ENCODE peak calls at places on chromosomes 3 and 15, in nine cellular contexts. One of them, this sample, is unnamed.

GRCh38 chr3:137906985-137907649 is 102.8 kb upstream of the CLDN18 start:
- DNase-seq in GM23338: no peak
- DNase-seq in HCT116: no peak
- DNase-seq in neural progenitor cell: no peak
- DNase-seq in fibroblast of the aortic adventitia: no peak
- DNase-seq in transverse colon: no peak
- DNase-seq in stomach: no peak
- DNase-seq in NB4: no peak
- DNase-seq in AG10803: no peak
- DNase-seq in this sample: no peak

GRCh38 chr3:170490828-170491560 is 72.3 kb downstream of the CLDN11 start:
- DNase-seq in GM23338: no peak
- DNase-seq in neural progenitor cell: no peak
- DNase-seq in transverse colon: no peak
- DNase-seq in stomach: no peak
- DNase-seq in fibroblast of the aortic adventitia: no peak
- DNase-seq in NB4: peak
- DNase-seq in HCT116: no peak
- DNase-seq in AG10803: no peak
- DNase-seq in this sample: no peak

GRCh38 chr3:153273767-153274443 is 111.9 kb downstream of the RAP2B start:
- DNase-seq in transverse colon: no peak
- DNase-seq in fibroblast of the aortic adventitia: peak
- DNase-seq in GM23338: no peak
- DNase-seq in NB4: no peak
- DNase-seq in neural progenitor cell: no peak
- DNase-seq in HCT116: no peak
- DNase-seq in stomach: no peak
- DNase-seq in AG10803: peak
- DNase-seq in this sample: no peak

GRCh38 chr3:71066849-71067261 is 516.7 kb downstream of the FOXP1 start:
- DNase-seq in AG10803: peak
- DNase-seq in NB4: peak
- DNase-seq in neural progenitor cell: peak
- DNase-seq in stomach: no peak
- DNase-seq in transverse colon: no peak
- DNase-seq in HCT116: no peak
- DNase-seq in fibroblast of the aortic adventitia: peak
- DNase-seq in GM23338: no peak
- DNase-seq in this sample: no peak

GRCh38 chr3:30511524-30512278 is 94.7 kb upstream of the TGFBR2 start:
- DNase-seq in fibroblast of the aortic adventitia: peak
- DNase-seq in NB4: peak
- DNase-seq in HCT116: no peak
- DNase-seq in transverse colon: no peak
- DNase-seq in GM23338: no peak
- DNase-seq in stomach: no peak
- DNase-seq in neural progenitor cell: no peak
- DNase-seq in AG10803: peak
- DNase-seq in this sample: peak

GRCh38 chr3:124760601-124761000 is 30.3 kb downstream of the UMPS start:
- DNase-seq in neural progenitor cell: no peak
- DNase-seq in NB4: no peak
- DNase-seq in AG10803: peak
- DNase-seq in GM23338: peak
- DNase-seq in stomach: no peak
- DNase-seq in transverse colon: no peak
- DNase-seq in fibroblast of the aortic adventitia: peak
- DNase-seq in HCT116: no peak
- DNase-seq in this sample: no peak

GRCh38 chr15:34754674-34755418 is at the start of gene GJD2:
- DNase-seq in NB4: no peak
- DNase-seq in fibroblast of the aortic adventitia: no peak
- DNase-seq in transverse colon: no peak
- DNase-seq in stomach: no peak
- DNase-seq in GM23338: peak
- DNase-seq in HCT116: no peak
- DNase-seq in neural progenitor cell: peak
- DNase-seq in AG10803: no peak
- DNase-seq in this sample: no peak

GRCh38 chr3:48989796-48990635 is at the start of gene P4HTM:
- DNase-seq in AG10803: peak
- DNase-seq in neural progenitor cell: peak
- DNase-seq in NB4: peak
- DNase-seq in transverse colon: peak
- DNase-seq in GM23338: peak
- DNase-seq in stomach: peak
- DNase-seq in fibroblast of the aortic adventitia: peak
- DNase-seq in HCT116: peak
- DNase-seq in this sample: peak

GRCh38 chr3:101842245-101842934 is 6.9 kb upstream of the NFKBIZ start:
- DNase-seq in neural progenitor cell: peak
- DNase-seq in GM23338: peak
- DNase-seq in stomach: no peak
- DNase-seq in NB4: no peak
- DNase-seq in fibroblast of the aortic adventitia: no peak
- DNase-seq in transverse colon: no peak
- DNase-seq in HCT116: no peak
- DNase-seq in AG10803: peak
- DNase-seq in this sample: no peak

GRCh38 chr15:85444329-85444605 is 63.9 kb downstream of the AKAP13 start:
- DNase-seq in fibroblast of the aortic adventitia: no peak
- DNase-seq in GM23338: no peak
- DNase-seq in stomach: no peak
- DNase-seq in neural progenitor cell: no peak
- DNase-seq in NB4: no peak
- DNase-seq in AG10803: no peak
- DNase-seq in HCT116: no peak
- DNase-seq in transverse colon: no peak
- DNase-seq in this sample: no peak

GRCh38 chr15:85443046-85443445 is 62.6 kb downstream of the AKAP13 start:
- DNase-seq in transverse colon: no peak
- DNase-seq in stomach: no peak
- DNase-seq in NB4: no peak
- DNase-seq in HCT116: no peak
- DNase-seq in fibroblast of the aortic adventitia: no peak
- DNase-seq in AG10803: no peak
- DNase-seq in GM23338: no peak
- DNase-seq in neural progenitor cell: no peak
- DNase-seq in this sample: no peak

GRCh38 chr15:85440451-85440850 is 60.0 kb downstream of the AKAP13 start:
- DNase-seq in stomach: no peak
- DNase-seq in neural progenitor cell: no peak
- DNase-seq in AG10803: no peak
- DNase-seq in transverse colon: no peak
- DNase-seq in NB4: no peak
- DNase-seq in GM23338: no peak
- DNase-seq in HCT116: no peak
- DNase-seq in fibroblast of the aortic adventitia: no peak
- DNase-seq in this sample: no peak

GRCh38 chr15:85445361-85445760 is 65.0 kb downstream of the AKAP13 start:
- DNase-seq in AG10803: no peak
- DNase-seq in transverse colon: no peak
- DNase-seq in HCT116: no peak
- DNase-seq in fibroblast of the aortic adventitia: no peak
- DNase-seq in stomach: no peak
- DNase-seq in neural progenitor cell: no peak
- DNase-seq in NB4: no peak
- DNase-seq in GM23338: no peak
- DNase-seq in this sample: no peak

DNA sequence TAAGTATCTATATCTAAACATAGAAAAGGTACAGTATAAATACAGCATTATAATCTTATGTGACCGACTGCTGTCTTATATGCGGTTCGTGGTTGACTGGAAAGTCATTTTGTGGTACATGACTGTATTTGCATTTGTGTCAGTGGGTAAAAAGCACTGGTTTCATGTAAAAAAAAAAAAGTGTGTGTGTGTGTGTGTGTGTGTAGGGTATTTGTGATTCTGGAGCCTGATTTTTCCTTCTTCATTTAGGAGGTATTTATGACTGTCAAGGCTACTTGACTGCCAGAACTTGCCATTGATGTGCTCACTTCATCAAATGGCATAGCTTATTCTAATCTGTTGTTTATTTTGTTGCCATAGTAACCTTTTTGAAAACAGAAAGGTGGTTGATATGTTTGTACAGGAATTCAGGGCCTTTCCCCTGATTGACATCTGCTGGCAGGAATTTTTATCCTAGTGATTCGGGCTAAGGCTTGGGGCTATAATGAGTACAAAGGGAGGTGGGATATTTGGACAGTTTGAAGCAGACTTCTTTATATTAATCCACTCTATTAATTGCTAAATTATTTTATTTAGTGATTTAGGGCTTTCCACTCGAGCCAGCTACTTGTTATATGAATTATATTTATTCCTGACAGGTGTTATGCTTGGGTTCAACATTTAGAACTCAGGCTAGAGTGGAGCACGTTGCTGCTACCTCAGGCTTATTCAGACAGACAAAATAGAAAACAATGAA is 63.4 kb downstream of the AKAP13 start:
- DNase-seq in GM23338: peak
- DNase-seq in NB4: no peak
- DNase-seq in AG10803: peak
- DNase-seq in fibroblast of the aortic adventitia: peak
- DNase-seq in HCT116: peak
- DNase-seq in transverse colon: no peak
- DNase-seq in stomach: no peak
- DNase-seq in neural progenitor cell: peak
- DNase-seq in this sample: no peak
- TF ChIP-seq CTCF in GM23338: no peak
- TF ChIP-seq CTCF in NB4: no peak
- TF ChIP-seq CTCF in AG10803: no peak
- TF ChIP-seq CTCF in fibroblast of the aortic adventitia: no peak
- TF ChIP-seq CTCF in HCT116: no peak
- TF ChIP-seq CTCF in transverse colon: no peak
- TF ChIP-seq CTCF in stomach: no peak
- TF ChIP-seq CTCF in neural progenitor cell: peak
- TF ChIP-seq CTCF in this sample: no peak

GRCh38 chr3:189101594-189101993 is 70.2 kb upstream of the TPRG1 start:
- DNase-seq in neural progenitor cell: no peak
- DNase-seq in stomach: no peak
- DNase-seq in fibroblast of the aortic adventitia: no peak
- DNase-seq in AG10803: no peak
- DNase-seq in HCT116: no peak
- DNase-seq in transverse colon: no peak
- DNase-seq in GM23338: no peak
- DNase-seq in NB4: no peak
- DNase-seq in this sample: no peak

GRCh38 chr3:189100866-189101265 is 70.9 kb upstream of the TPRG1 start:
- DNase-seq in GM23338: no peak
- DNase-seq in fibroblast of the aortic adventitia: no peak
- DNase-seq in HCT116: no peak
- DNase-seq in neural progenitor cell: no peak
- DNase-seq in stomach: no peak
- DNase-seq in AG10803: no peak
- DNase-seq in transverse colon: no peak
- DNase-seq in NB4: no peak
- DNase-seq in this sample: no peak

GRCh38 chr3:189103208-189103607 is 68.6 kb upstream of the TPRG1 start:
- DNase-seq in stomach: no peak
- DNase-seq in fibroblast of the aortic adventitia: peak
- DNase-seq in transverse colon: no peak
- DNase-seq in neural progenitor cell: no peak
- DNase-seq in HCT116: no peak
- DNase-seq in NB4: no peak
- DNase-seq in GM23338: no peak
- DNase-seq in AG10803: no peak
- DNase-seq in this sample: no peak

GRCh38 chr3:189099031-189099471 is 72.7 kb upstream of the TPRG1 start:
- DNase-seq in GM23338: no peak
- DNase-seq in neural progenitor cell: no peak
- DNase-seq in transverse colon: peak
- DNase-seq in NB4: no peak
- DNase-seq in stomach: no peak
- DNase-seq in AG10803: peak
- DNase-seq in fibroblast of the aortic adventitia: peak
- DNase-seq in HCT116: no peak
- DNase-seq in this sample: no peak

DNA sequence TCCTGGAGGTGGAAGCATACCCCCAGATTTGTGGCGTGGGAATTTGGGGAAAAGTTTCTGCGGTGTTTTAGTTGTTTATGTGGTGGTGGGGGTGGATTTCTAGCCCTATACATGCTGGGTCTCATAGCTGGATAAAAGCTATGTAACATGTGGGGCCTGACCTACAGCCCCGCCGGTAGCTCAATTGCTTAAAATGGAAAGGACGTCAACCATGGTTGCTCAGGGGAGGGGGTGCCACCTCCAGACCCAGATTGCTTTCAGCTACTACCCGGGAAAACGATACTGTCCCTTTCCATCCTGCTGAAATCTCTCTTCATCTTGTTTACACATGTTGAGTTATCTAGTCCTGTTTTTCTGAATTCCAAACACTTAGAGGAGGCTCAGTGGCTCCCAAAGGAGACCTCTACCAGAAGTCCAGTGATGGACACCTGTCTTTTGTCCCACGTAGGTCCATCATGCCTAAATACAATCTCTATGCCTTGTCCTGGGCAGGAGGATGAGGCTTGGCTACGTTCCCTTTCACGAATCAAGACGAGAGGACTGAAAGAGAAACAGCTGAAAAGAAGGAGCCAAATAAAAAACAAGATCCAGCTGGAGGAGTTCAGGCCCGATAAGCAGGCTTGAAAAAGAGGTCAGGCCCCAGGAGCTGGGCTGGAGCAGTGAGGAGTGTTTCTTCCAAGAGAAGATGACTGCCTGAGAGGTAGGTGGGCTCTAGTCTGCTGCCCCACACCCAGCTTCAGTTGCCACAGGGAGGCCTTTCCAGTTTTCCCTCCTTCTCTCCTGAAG is 72.1 kb upstream of the TPRG1 start:
- DNase-seq in AG10803: peak
- DNase-seq in GM23338: no peak
- DNase-seq in stomach: no peak
- DNase-seq in neural progenitor cell: no peak
- DNase-seq in NB4: no peak
- DNase-seq in HCT116: no peak
- DNase-seq in transverse colon: no peak
- DNase-seq in fibroblast of the aortic adventitia: peak
- DNase-seq in this sample: no peak
- H3K4me3 ChIP-seq in AG10803: no peak
- H3K4me3 ChIP-seq in GM23338: no peak
- H3K4me3 ChIP-seq in stomach: no peak
- H3K4me3 ChIP-seq in neural progenitor cell: no peak
- H3K4me3 ChIP-seq in NB4: no peak
- H3K4me3 ChIP-seq in HCT116: no peak
- H3K4me3 ChIP-seq in transverse colon: no peak
- H3K4me3 ChIP-seq in fibroblast of the aortic adventitia: no peak
- H3K4me3 ChIP-seq in this sample: no peak

GRCh38 chr15:85318048-85318731 is 62.2 kb upstream of the AKAP13 start:
- DNase-seq in HCT116: peak
- DNase-seq in NB4: peak
- DNase-seq in fibroblast of the aortic adventitia: peak
- DNase-seq in GM23338: no peak
- DNase-seq in stomach: peak
- DNase-seq in transverse colon: peak
- DNase-seq in AG10803: peak
- DNase-seq in neural progenitor cell: no peak
- DNase-seq in this sample: peak
- TF ChIP-seq CTCF in HCT116: peak
- TF ChIP-seq CTCF in NB4: no peak
- TF ChIP-seq CTCF in fibroblast of the aortic adventitia: peak
- TF ChIP-seq CTCF in GM23338: no peak
- TF ChIP-seq CTCF in stomach: no peak
- TF ChIP-seq CTCF in transverse colon: no peak
- TF ChIP-seq CTCF in AG10803: peak
- TF ChIP-seq CTCF in neural progenitor cell: no peak
- TF ChIP-seq CTCF in this sample: peak

GRCh38 chr3:97037294-97037943 is 223.0 kb downstream of the EPHA6 start:
- DNase-seq in HCT116: no peak
- DNase-seq in stomach: no peak
- DNase-seq in GM23338: no peak
- DNase-seq in AG10803: no peak
- DNase-seq in transverse colon: no peak
- DNase-seq in neural progenitor cell: no peak
- DNase-seq in NB4: no peak
- DNase-seq in fibroblast of the aortic adventitia: no peak
- DNase-seq in this sample: no peak
- H3K4me3 ChIP-seq in HCT116: no peak
- H3K4me3 ChIP-seq in stomach: no peak
- H3K4me3 ChIP-seq in GM23338: no peak
- H3K4me3 ChIP-seq in AG10803: no peak
- H3K4me3 ChIP-seq in transverse colon: no peak
- H3K4me3 ChIP-seq in neural progenitor cell: no peak
- H3K4me3 ChIP-seq in NB4: no peak
- H3K4me3 ChIP-seq in fibroblast of the aortic adventitia: no peak
- H3K4me3 ChIP-seq in this sample: no peak